ENCODE peak calls at places on chromosomes 7 and 10, in nine cellular contexts. One of them, this sample, is unnamed.

GRCh38 chr7:43764039-43764789 is 5.7 kb downstream of the BLVRA start:
- DNase-seq in AG04450: no peak
- DNase-seq in tibial nerve: peak
- DNase-seq in adrenal gland: peak
- DNase-seq in effector memory CD4-positive, alpha-beta T cell: no peak
- DNase-seq in Peyer's patch: no peak
- DNase-seq in SK-N-SH: no peak
- DNase-seq in OCI-LY7: peak
- DNase-seq in cardiac muscle cell: peak
- DNase-seq in this sample: peak

GRCh38 chr7:158684329-158684728 is 20.3 kb downstream of the NCAPG2 start:
- DNase-seq in AG04450: no peak
- DNase-seq in tibial nerve: no peak
- DNase-seq in SK-N-SH: no peak
- DNase-seq in effector memory CD4-positive, alpha-beta T cell: no peak
- DNase-seq in adrenal gland: no peak
- DNase-seq in cardiac muscle cell: no peak
- DNase-seq in Peyer's patch: no peak
- DNase-seq in OCI-LY7: no peak
- DNase-seq in this sample: no peak

GRCh38 chr7:40887099-40887498 is 752.3 kb downstream of the SUGCT start:
- DNase-seq in Peyer's patch: no peak
- DNase-seq in SK-N-SH: no peak
- DNase-seq in AG04450: no peak
- DNase-seq in adrenal gland: no peak
- DNase-seq in OCI-LY7: no peak
- DNase-seq in tibial nerve: no peak
- DNase-seq in cardiac muscle cell: no peak
- DNase-seq in effector memory CD4-positive, alpha-beta T cell: no peak
- DNase-seq in this sample: no peak

GRCh38 chr7:128833148-128833938 is 3.1 kb downstream of the FLNC start:
- DNase-seq in AG04450: no peak
- DNase-seq in adrenal gland: no peak
- DNase-seq in SK-N-SH: peak
- DNase-seq in tibial nerve: peak
- DNase-seq in Peyer's patch: no peak
- DNase-seq in OCI-LY7: no peak
- DNase-seq in effector memory CD4-positive, alpha-beta T cell: no peak
- DNase-seq in cardiac muscle cell: peak
- DNase-seq in this sample: peak

GRCh38 chr7:4998830-4999768 is 40.1 kb upstream of the MMD2 start:
- DNase-seq in adrenal gland: no peak
- DNase-seq in OCI-LY7: no peak
- DNase-seq in effector memory CD4-positive, alpha-beta T cell: no peak
- DNase-seq in Peyer's patch: no peak
- DNase-seq in SK-N-SH: no peak
- DNase-seq in tibial nerve: no peak
- DNase-seq in cardiac muscle cell: no peak
- DNase-seq in AG04450: no peak
- DNase-seq in this sample: no peak

GRCh38 chr7:30656611-30657010 is 25.6 kb downstream of the CRHR2 start:
- DNase-seq in tibial nerve: no peak
- DNase-seq in cardiac muscle cell: no peak
- DNase-seq in Peyer's patch: peak
- DNase-seq in adrenal gland: no peak
- DNase-seq in OCI-LY7: no peak
- DNase-seq in AG04450: no peak
- DNase-seq in SK-N-SH: no peak
- DNase-seq in effector memory CD4-positive, alpha-beta T cell: no peak
- DNase-seq in this sample: no peak

GRCh38 chr7:27071622-27072390 is 24.0 kb downstream of the HOXA1 start:
- DNase-seq in OCI-LY7: no peak
- DNase-seq in SK-N-SH: no peak
- DNase-seq in AG04450: no peak
- DNase-seq in adrenal gland: no peak
- DNase-seq in Peyer's patch: no peak
- DNase-seq in tibial nerve: no peak
- DNase-seq in effector memory CD4-positive, alpha-beta T cell: no peak
- DNase-seq in cardiac muscle cell: no peak
- DNase-seq in this sample: no peak

GRCh38 chr7:105224884-105225651 is 163.7 kb downstream of the SRPK2 start:
- DNase-seq in effector memory CD4-positive, alpha-beta T cell: no peak
- DNase-seq in cardiac muscle cell: no peak
- DNase-seq in Peyer's patch: no peak
- DNase-seq in tibial nerve: no peak
- DNase-seq in AG04450: peak
- DNase-seq in adrenal gland: peak
- DNase-seq in OCI-LY7: peak
- DNase-seq in SK-N-SH: peak
- DNase-seq in this sample: peak

GRCh38 chr7:40499718-40500117 is 364.9 kb downstream of the SUGCT start:
- DNase-seq in cardiac muscle cell: no peak
- DNase-seq in SK-N-SH: no peak
- DNase-seq in tibial nerve: no peak
- DNase-seq in effector memory CD4-positive, alpha-beta T cell: no peak
- DNase-seq in Peyer's patch: no peak
- DNase-seq in AG04450: no peak
- DNase-seq in OCI-LY7: no peak
- DNase-seq in adrenal gland: no peak
- DNase-seq in this sample: no peak

GRCh38 chr7:44384586-44385383 is 59.4 kb upstream of the CAMK2B start:
- DNase-seq in effector memory CD4-positive, alpha-beta T cell: no peak
- DNase-seq in adrenal gland: peak
- DNase-seq in cardiac muscle cell: no peak
- DNase-seq in AG04450: no peak
- DNase-seq in Peyer's patch: no peak
- DNase-seq in tibial nerve: no peak
- DNase-seq in OCI-LY7: no peak
- DNase-seq in SK-N-SH: no peak
- DNase-seq in this sample: no peak

GRCh38 chr7:102285541-102286236 is 979 bp upstream of the SH2B2 start:
- DNase-seq in AG04450: no peak
- DNase-seq in Peyer's patch: no peak
- DNase-seq in SK-N-SH: no peak
- DNase-seq in OCI-LY7: no peak
- DNase-seq in cardiac muscle cell: no peak
- DNase-seq in effector memory CD4-positive, alpha-beta T cell: no peak
- DNase-seq in adrenal gland: no peak
- DNase-seq in tibial nerve: no peak
- DNase-seq in this sample: no peak

GRCh38 chr7:54560183-54560582 is 18.0 kb downstream of the VSTM2A start:
- DNase-seq in AG04450: no peak
- DNase-seq in effector memory CD4-positive, alpha-beta T cell: no peak
- DNase-seq in tibial nerve: no peak
- DNase-seq in SK-N-SH: no peak
- DNase-seq in adrenal gland: no peak
- DNase-seq in Peyer's patch: no peak
- DNase-seq in cardiac muscle cell: no peak
- DNase-seq in OCI-LY7: no peak
- DNase-seq in this sample: no peak

GRCh38 chr10:132616170-132616994 is 78.8 kb downstream of the INPP5A start:
- DNase-seq in SK-N-SH: no peak
- DNase-seq in tibial nerve: no peak
- DNase-seq in cardiac muscle cell: no peak
- DNase-seq in OCI-LY7: no peak
- DNase-seq in Peyer's patch: peak
- DNase-seq in effector memory CD4-positive, alpha-beta T cell: peak
- DNase-seq in AG04450: no peak
- DNase-seq in adrenal gland: no peak
- DNase-seq in this sample: peak

GRCh38 chr10:70480254-70480861 is 1.8 kb downstream of the PALD1 start:
- DNase-seq in cardiac muscle cell: no peak
- DNase-seq in tibial nerve: no peak
- DNase-seq in adrenal gland: no peak
- DNase-seq in effector memory CD4-positive, alpha-beta T cell: no peak
- DNase-seq in OCI-LY7: peak
- DNase-seq in AG04450: no peak
- DNase-seq in Peyer's patch: no peak
- DNase-seq in SK-N-SH: no peak
- DNase-seq in this sample: peak

GRCh38 chr7:94056796-94057207 is 52.6 kb upstream of the BET1 start:
- DNase-seq in cardiac muscle cell: no peak
- DNase-seq in tibial nerve: no peak
- DNase-seq in adrenal gland: no peak
- DNase-seq in OCI-LY7: peak
- DNase-seq in effector memory CD4-positive, alpha-beta T cell: no peak
- DNase-seq in SK-N-SH: no peak
- DNase-seq in AG04450: peak
- DNase-seq in Peyer's patch: no peak
- DNase-seq in this sample: no peak

GRCh38 chr10:79088176-79088575 is 19.4 kb downstream of the ZMIZ1 start:
- DNase-seq in Peyer's patch: no peak
- DNase-seq in tibial nerve: no peak
- DNase-seq in adrenal gland: no peak
- DNase-seq in OCI-LY7: no peak
- DNase-seq in SK-N-SH: no peak
- DNase-seq in AG04450: no peak
- DNase-seq in cardiac muscle cell: no peak
- DNase-seq in effector memory CD4-positive, alpha-beta T cell: no peak
- DNase-seq in this sample: peak

GRCh38 chr10:33617381-33617780 is 282.9 kb upstream of the NRP1 start:
- DNase-seq in adrenal gland: no peak
- DNase-seq in SK-N-SH: no peak
- DNase-seq in effector memory CD4-positive, alpha-beta T cell: no peak
- DNase-seq in OCI-LY7: no peak
- DNase-seq in cardiac muscle cell: peak
- DNase-seq in tibial nerve: no peak
- DNase-seq in Peyer's patch: no peak
- DNase-seq in AG04450: no peak
- DNase-seq in this sample: no peak

GRCh38 chr7:43508434-43508833 is 74.5 kb upstream of the STK17A start:
- DNase-seq in OCI-LY7: no peak
- DNase-seq in SK-N-SH: no peak
- DNase-seq in adrenal gland: no peak
- DNase-seq in cardiac muscle cell: no peak
- DNase-seq in AG04450: no peak
- DNase-seq in Peyer's patch: no peak
- DNase-seq in tibial nerve: no peak
- DNase-seq in effector memory CD4-positive, alpha-beta T cell: no peak
- DNase-seq in this sample: no peak

GRCh38 chr7:136687693-136688322 is 180.6 kb upstream of the CHRM2 start:
- DNase-seq in cardiac muscle cell: no peak
- DNase-seq in tibial nerve: peak
- DNase-seq in effector memory CD4-positive, alpha-beta T cell: no peak
- DNase-seq in AG04450: peak
- DNase-seq in Peyer's patch: no peak
- DNase-seq in adrenal gland: peak
- DNase-seq in OCI-LY7: peak
- DNase-seq in SK-N-SH: peak
- DNase-seq in this sample: peak

GRCh38 chr10:13056461-13057077 is 43.4 kb upstream of the OPTN start:
- DNase-seq in cardiac muscle cell: peak
- DNase-seq in SK-N-SH: peak
- DNase-seq in adrenal gland: no peak
- DNase-seq in OCI-LY7: no peak
- DNase-seq in effector memory CD4-positive, alpha-beta T cell: no peak
- DNase-seq in Peyer's patch: no peak
- DNase-seq in AG04450: peak
- DNase-seq in tibial nerve: peak
- DNase-seq in this sample: no peak

GRCh38 chr10:124106241-124106905 is 13.0 kb upstream of the CHST15 start:
- DNase-seq in cardiac muscle cell: no peak
- DNase-seq in effector memory CD4-positive, alpha-beta T cell: no peak
- DNase-seq in OCI-LY7: peak
- DNase-seq in AG04450: peak
- DNase-seq in tibial nerve: peak
- DNase-seq in adrenal gland: peak
- DNase-seq in SK-N-SH: no peak
- DNase-seq in Peyer's patch: no peak
- DNase-seq in this sample: peak

GRCh38 chr10:12644380-12645144 is 295.2 kb downstream of the CAMK1D start:
- DNase-seq in adrenal gland: no peak
- DNase-seq in cardiac muscle cell: no peak
- DNase-seq in effector memory CD4-positive, alpha-beta T cell: no peak
- DNase-seq in AG04450: no peak
- DNase-seq in OCI-LY7: no peak
- DNase-seq in tibial nerve: no peak
- DNase-seq in Peyer's patch: no peak
- DNase-seq in SK-N-SH: no peak
- DNase-seq in this sample: no peak

DNA sequence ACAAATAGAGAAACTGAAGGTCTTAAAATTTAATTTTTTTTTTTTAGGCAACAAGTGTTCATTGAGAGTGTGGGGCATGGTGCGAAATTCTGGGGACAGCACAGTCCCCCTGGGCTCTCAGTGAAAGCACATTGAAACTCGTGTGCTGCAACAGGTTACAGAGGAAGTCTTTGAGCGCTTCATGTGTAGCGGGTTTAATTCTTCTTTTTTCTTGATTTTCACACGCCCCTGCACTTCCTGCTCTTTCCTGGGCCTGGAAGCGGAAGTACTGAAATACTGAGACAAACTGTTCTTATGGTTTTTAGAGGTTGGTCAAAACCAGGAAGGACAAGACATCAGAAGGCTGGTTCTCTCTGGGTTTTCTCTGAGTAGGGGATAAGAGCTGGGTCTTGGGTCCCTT is 203.5 kb downstream of the PTEN start:
- DNase-seq in tibial nerve: no peak
- DNase-seq in OCI-LY7: peak
- DNase-seq in SK-N-SH: no peak
- DNase-seq in adrenal gland: no peak
- DNase-seq in cardiac muscle cell: no peak
- DNase-seq in effector memory CD4-positive, alpha-beta T cell: no peak
- DNase-seq in AG04450: no peak
- DNase-seq in Peyer's patch: no peak
- DNase-seq in this sample: no peak
- H3K27ac ChIP-seq in tibial nerve: no peak
- H3K27ac ChIP-seq in OCI-LY7: peak
- H3K27ac ChIP-seq in SK-N-SH: no peak
- H3K27ac ChIP-seq in adrenal gland: no peak
- H3K27ac ChIP-seq in cardiac muscle cell: no peak
- H3K27ac ChIP-seq in effector memory CD4-positive, alpha-beta T cell: peak
- H3K27ac ChIP-seq in AG04450: no peak
- H3K27ac ChIP-seq in Peyer's patch: peak
- H3K27ac ChIP-seq in this sample: no peak

GRCh38 chr10:35822316-35822715 is 180.2 kb upstream of the FZD8 start:
- DNase-seq in adrenal gland: peak
- DNase-seq in cardiac muscle cell: peak
- DNase-seq in tibial nerve: peak
- DNase-seq in effector memory CD4-positive, alpha-beta T cell: no peak
- DNase-seq in Peyer's patch: no peak
- DNase-seq in OCI-LY7: no peak
- DNase-seq in AG04450: no peak
- DNase-seq in SK-N-SH: no peak
- DNase-seq in this sample: peak
- H3K27ac ChIP-seq in adrenal gland: no peak
- H3K27ac ChIP-seq in cardiac muscle cell: no peak
- H3K27ac ChIP-seq in tibial nerve: no peak
- H3K27ac ChIP-seq in effector memory CD4-positive, alpha-beta T cell: no peak
- H3K27ac ChIP-seq in Peyer's patch: no peak
- H3K27ac ChIP-seq in OCI-LY7: no peak
- H3K27ac ChIP-seq in AG04450: no peak
- H3K27ac ChIP-seq in SK-N-SH: no peak
- H3K27ac ChIP-seq in this sample: no peak

GRCh38 chr10:103512591-103513382 is 19.3 kb downstream of the NEURL1 start:
- DNase-seq in tibial nerve: no peak
- DNase-seq in SK-N-SH: peak
- DNase-seq in cardiac muscle cell: no peak
- DNase-seq in adrenal gland: no peak
- DNase-seq in effector memory CD4-positive, alpha-beta T cell: no peak
- DNase-seq in Peyer's patch: no peak
- DNase-seq in OCI-LY7: no peak
- DNase-seq in AG04450: no peak
- DNase-seq in this sample: peak
- H3K27ac ChIP-seq in tibial nerve: no peak
- H3K27ac ChIP-seq in SK-N-SH: no peak
- H3K27ac ChIP-seq in cardiac muscle cell: no peak
- H3K27ac ChIP-seq in adrenal gland: no peak
- H3K27ac ChIP-seq in effector memory CD4-positive, alpha-beta T cell: no peak
- H3K27ac ChIP-seq in Peyer's patch: peak
- H3K27ac ChIP-seq in OCI-LY7: no peak
- H3K27ac ChIP-seq in AG04450: no peak
- H3K27ac ChIP-seq in this sample: peak

GRCh38 chr10:59310324-59310914 is 51.9 kb downstream of the FAM13C start:
- DNase-seq in OCI-LY7: no peak
- DNase-seq in AG04450: no peak
- DNase-seq in SK-N-SH: no peak
- DNase-seq in cardiac muscle cell: no peak
- DNase-seq in effector memory CD4-positive, alpha-beta T cell: no peak
- DNase-seq in adrenal gland: no peak
- DNase-seq in Peyer's patch: no peak
- DNase-seq in tibial nerve: no peak
- DNase-seq in this sample: no peak
- H3K27ac ChIP-seq in OCI-LY7: no peak
- H3K27ac ChIP-seq in AG04450: no peak
- H3K27ac ChIP-seq in SK-N-SH: no peak
- H3K27ac ChIP-seq in cardiac muscle cell: no peak
- H3K27ac ChIP-seq in effector memory CD4-positive, alpha-beta T cell: no peak
- H3K27ac ChIP-seq in adrenal gland: no peak
- H3K27ac ChIP-seq in Peyer's patch: no peak
- H3K27ac ChIP-seq in tibial nerve: no peak
- H3K27ac ChIP-seq in this sample: no peak

This sample was measured in body of pancreas.